ENCODE peak calls at places on chromosomes 12 and 14, in seven cellular contexts. One of them, this sample, is unnamed.

GRCh38 chr12:26271024-26271423 is 75.7 kb downstream of the SSPN start:
- DNase-seq in pancreas: no peak
- DNase-seq in heart left ventricle: no peak
- DNase-seq in HEK293T: no peak
- DNase-seq in DMS53: no peak
- DNase-seq in RWPE1: no peak
- DNase-seq in astrocyte of the cerebellum: no peak
- DNase-seq in this sample: no peak

GRCh38 chr12:31386364-31386777 is 60.4 kb upstream of the SINHCAF start:
- DNase-seq in astrocyte of the cerebellum: no peak
- DNase-seq in HEK293T: no peak
- DNase-seq in RWPE1: no peak
- DNase-seq in pancreas: no peak
- DNase-seq in heart left ventricle: no peak
- DNase-seq in DMS53: no peak
- DNase-seq in this sample: no peak

GRCh38 chr12:115872212-115872611 is 405.3 kb downstream of the MED13L start:
- DNase-seq in heart left ventricle: no peak
- DNase-seq in DMS53: peak
- DNase-seq in astrocyte of the cerebellum: no peak
- DNase-seq in pancreas: no peak
- DNase-seq in HEK293T: no peak
- DNase-seq in RWPE1: no peak
- DNase-seq in this sample: no peak

GRCh38 chr12:47652491-47653234 is 53.2 kb downstream of the RPAP3 start:
- DNase-seq in pancreas: no peak
- DNase-seq in heart left ventricle: no peak
- DNase-seq in DMS53: peak
- DNase-seq in HEK293T: no peak
- DNase-seq in astrocyte of the cerebellum: no peak
- DNase-seq in RWPE1: no peak
- DNase-seq in this sample: no peak

GRCh38 chr14:80637726-80638619 is 303.6 kb downstream of the CEP128 start:
- DNase-seq in astrocyte of the cerebellum: no peak
- DNase-seq in RWPE1: no peak
- DNase-seq in HEK293T: no peak
- DNase-seq in DMS53: no peak
- DNase-seq in heart left ventricle: no peak
- DNase-seq in pancreas: no peak
- DNase-seq in this sample: no peak

GRCh38 chr14:67335781-67336180 is 23.8 kb downstream of the ATP6V1D start:
- DNase-seq in HEK293T: no peak
- DNase-seq in heart left ventricle: no peak
- DNase-seq in pancreas: no peak
- DNase-seq in DMS53: peak
- DNase-seq in RWPE1: no peak
- DNase-seq in astrocyte of the cerebellum: no peak
- DNase-seq in this sample: no peak

GRCh38 chr12:70774055-70774454 is 136.8 kb upstream of the PTPRB start:
- DNase-seq in astrocyte of the cerebellum: no peak
- DNase-seq in RWPE1: peak
- DNase-seq in heart left ventricle: no peak
- DNase-seq in HEK293T: no peak
- DNase-seq in pancreas: no peak
- DNase-seq in DMS53: no peak
- DNase-seq in this sample: no peak

GRCh38 chr14:93592786-93593185 is 162.0 kb downstream of the UNC79 start:
- DNase-seq in pancreas: no peak
- DNase-seq in DMS53: no peak
- DNase-seq in RWPE1: no peak
- DNase-seq in HEK293T: no peak
- DNase-seq in heart left ventricle: no peak
- DNase-seq in astrocyte of the cerebellum: no peak
- DNase-seq in this sample: no peak

GRCh38 chr12:105060715-105061378 is 23.4 kb downstream of the ALDH1L2 start:
- DNase-seq in HEK293T: no peak
- DNase-seq in pancreas: no peak
- DNase-seq in astrocyte of the cerebellum: no peak
- DNase-seq in heart left ventricle: no peak
- DNase-seq in RWPE1: peak
- DNase-seq in DMS53: peak
- DNase-seq in this sample: no peak

GRCh38 chr14:77902806-77903205 is 102.9 kb downstream of the ADCK1 start:
- DNase-seq in heart left ventricle: no peak
- DNase-seq in pancreas: no peak
- DNase-seq in RWPE1: no peak
- DNase-seq in astrocyte of the cerebellum: no peak
- DNase-seq in DMS53: no peak
- DNase-seq in HEK293T: no peak
- DNase-seq in this sample: no peak

GRCh38 chr12:31702047-31702446 is 26.8 kb downstream of the AMN1 start:
- DNase-seq in pancreas: no peak
- DNase-seq in HEK293T: no peak
- DNase-seq in RWPE1: no peak
- DNase-seq in heart left ventricle: no peak
- DNase-seq in DMS53: peak
- DNase-seq in astrocyte of the cerebellum: no peak
- DNase-seq in this sample: no peak

GRCh38 chr12:79776111-79776510 is 85.3 kb upstream of the PAWR start:
- DNase-seq in DMS53: no peak
- DNase-seq in heart left ventricle: no peak
- DNase-seq in RWPE1: peak
- DNase-seq in HEK293T: no peak
- DNase-seq in pancreas: no peak
- DNase-seq in astrocyte of the cerebellum: peak
- DNase-seq in this sample: no peak